ENCODE peak calls at places on chromosomes 3 and 15, in four cellular contexts. D is GM13976, R is dorsolateral prefrontal cortex, S is suprapubic skin. F is an unnamed sample.

GRCh38 chr15:89825264-89825940 is 10.8 kb upstream of the ANPEP start:
- DNase-seq in D (no peak), R (no peak), S (no peak), F (no peak)

GRCh38 chr3:29925150-29925549 is 644.3 kb downstream of the RBMS3 start:
- DNase-seq in D (no peak), R (no peak), S (no peak), F (no peak)

GRCh38 chr15:39427705-39428104 is 153.2 kb upstream of the THBS1 start:
- DNase-seq in D (no peak), R (no peak), S (no peak), F (no peak)

GRCh38 chr3:67832807-67833206 is 178.4 kb upstream of the SUCLG2 start:
- DNase-seq in D (no peak), R (no peak), S (no peak), F (no peak)

GRCh38 chr3:185920168-185920567 is 17.6 kb downstream of the TRA2B start:
- DNase-seq in D (no peak), R (no peak), S (no peak), F (no peak)

GRCh38 chr3:49339947-49340800 is at the start of gene USP4:
- DNase-seq in D (peak; percentile 95), R (peak; percentile 84), S (peak; percentile 92), F (peak; percentile 94)

GRCh38 chr3:196979545-196979944 is 10.9 kb upstream of the PIGZ start:
- DNase-seq in D (no peak), R (no peak), S (no peak), F (no peak)

GRCh38 chr15:71588746-71589145 is 221.6 kb upstream of the NR2E3 start:
- DNase-seq in D (no peak), R (no peak), S (no peak), F (no peak)

GRCh38 chr15:83659011-83659811 is 5.3 kb downstream of the ADAMTSL3 start:
- DNase-seq in D (no peak), R (no peak), S (no peak), F (no peak)

GRCh38 chr3:70532806-70533205 is 220.4 kb upstream of the MDFIC2 start:
- DNase-seq in D (no peak), R (no peak), S (no peak), F (no peak)

GRCh38 chr15:77607111-77607893 is 25.4 kb downstream of the LINGO1 start:
- DNase-seq in D (no peak), R (no peak), S (no peak), F (no peak)

GRCh38 chr3:123503200-123503599 is 54.3 kb upstream of the ADCY5 start:
- DNase-seq in D (no peak), R (no peak), S (no peak), F (no peak)

GRCh38 chr3:29972594-29972993 is 633.8 kb upstream of the TGFBR2 start:
- DNase-seq in D (no peak), R (no peak), S (no peak), F (no peak)

GRCh38 chr3:125353128-125353527 is 22.0 kb downstream of the ZNF148 start:
- DNase-seq in D (no peak), R (no peak), S (no peak), F (no peak)

GRCh38 chr3:46737320-46737719 is 19.7 kb upstream of the PRSS50 start:
- DNase-seq in D (no peak), R (no peak), S (no peak), F (peak; percentile 34)

GRCh38 chr3:148408667-148409066 is 289.0 kb upstream of the AGTR1 start:
- DNase-seq in D (no peak), R (no peak), S (no peak), F (no peak)

GRCh38 chr3:67296039-67296892 is 298.2 kb downstream of the KBTBD8 start:
- DNase-seq in D (no peak), R (no peak), S (no peak), F (no peak)

GRCh38 chr3:156892701-156893100 is 66.5 kb downstream of the LEKR1 start:
- DNase-seq in D (no peak), R (no peak), S (no peak), F (no peak)

GRCh38 chr3:140432176-140432753 is 245.6 kb upstream of the TRIM42 start:
- DNase-seq in D (no peak), R (no peak), S (no peak), F (no peak)

GRCh38 chr15:88681610-88682221 is 42.9 kb downstream of the ISG20 start:
- DNase-seq in D (no peak), R (peak; percentile 62), S (no peak), F (no peak)

GRCh38 chr3:148955544-148956346 is 35.6 kb upstream of the GYG1 start:
- DNase-seq in D (peak; percentile 18), R (no peak), S (no peak), F (no peak)

GRCh38 chr15:31324739-31325431 is 1.8 kb upstream of the KLF13 start:
- DNase-seq in D (no peak), R (no peak), S (no peak), F (no peak)

GRCh38 chr15:68383161-68384074 is 48.5 kb downstream of the ITGA11 start:
- DNase-seq in D (peak; percentile 83), R (no peak), S (peak; percentile 37), F (peak; percentile 29)

GRCh38 chr15:31032959-31033358 is 41.5 kb upstream of the MTMR10 start:
- DNase-seq in D (no peak), R (no peak), S (no peak), F (no peak)

GRCh38 chr3:9179826-9180763 is 69.4 kb downstream of the SRGAP3 start:
- DNase-seq in D (peak; percentile 45), R (no peak), S (no peak), F (no peak)

GRCh38 chr3:7536510-7536909 is 675.6 kb downstream of the GRM7 start:
- DNase-seq in D (no peak), R (no peak), S (no peak), F (no peak)

GRCh38 chr3:158958873-158959272 is 157.0 kb downstream of the MFSD1 start:
- DNase-seq in D (no peak), R (no peak), S (no peak), F (no peak)

GRCh38 chr3:4821331-4821730 is 157.9 kb upstream of the BHLHE40 start:
- DNase-seq in D (no peak), R (no peak), S (no peak), F (no peak)

GRCh38 chr15:84908564-84908963 is 24.1 kb downstream of the SLC28A1 start:
- DNase-seq in D (no peak), R (no peak), S (no peak), F (no peak)

GRCh38 chr15:34837246-34838016 is 42.1 kb upstream of the ACTC1 start:
- DNase-seq in D (no peak), R (no peak), S (no peak), F (no peak)

GRCh38 chr3:108202834-108203233 is 19.4 kb downstream of the IFT57 start:
- DNase-seq in D (no peak), R (no peak), S (no peak), F (no peak)

DNA sequence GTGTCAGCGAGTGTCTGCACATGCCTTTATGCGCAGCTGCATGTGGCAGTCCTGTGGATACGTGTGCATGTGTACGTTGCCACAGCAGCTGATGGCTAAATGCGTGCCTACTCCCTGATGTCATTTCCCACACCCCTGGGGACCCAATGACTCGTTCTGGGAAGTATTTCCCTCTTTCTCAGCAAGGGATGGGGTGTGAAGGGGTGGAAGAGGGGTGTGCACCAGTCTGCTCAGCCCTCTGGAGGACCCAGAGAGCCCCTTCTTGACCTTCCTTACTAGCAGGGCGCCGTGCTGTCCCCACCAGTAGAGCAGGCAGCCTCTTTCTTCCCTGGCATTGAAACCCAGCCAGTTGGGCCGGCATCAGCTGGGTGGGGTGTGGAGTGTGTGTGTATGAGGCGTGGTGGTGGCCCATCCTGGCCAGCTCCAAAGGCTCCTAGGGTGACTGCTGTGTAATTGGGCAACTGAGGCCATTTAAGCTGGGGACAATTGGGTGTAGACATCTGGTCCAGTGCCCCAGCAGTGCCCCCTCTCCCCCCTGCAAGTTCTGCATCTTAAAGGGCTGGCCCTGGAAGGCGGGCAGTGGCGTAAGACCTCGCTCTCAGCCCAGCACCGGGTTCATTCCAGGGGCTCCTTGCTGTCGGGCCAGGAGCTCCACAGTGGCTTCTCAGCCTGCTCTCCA is 19.2 kb downstream of the SNX33 start:
- DNase-seq in D (no peak), R (no peak), S (peak; percentile 93), F (no peak)
- TF ChIP-seq CTCF in D (no peak), R (no peak), S (no peak), F (no peak)

DNA sequence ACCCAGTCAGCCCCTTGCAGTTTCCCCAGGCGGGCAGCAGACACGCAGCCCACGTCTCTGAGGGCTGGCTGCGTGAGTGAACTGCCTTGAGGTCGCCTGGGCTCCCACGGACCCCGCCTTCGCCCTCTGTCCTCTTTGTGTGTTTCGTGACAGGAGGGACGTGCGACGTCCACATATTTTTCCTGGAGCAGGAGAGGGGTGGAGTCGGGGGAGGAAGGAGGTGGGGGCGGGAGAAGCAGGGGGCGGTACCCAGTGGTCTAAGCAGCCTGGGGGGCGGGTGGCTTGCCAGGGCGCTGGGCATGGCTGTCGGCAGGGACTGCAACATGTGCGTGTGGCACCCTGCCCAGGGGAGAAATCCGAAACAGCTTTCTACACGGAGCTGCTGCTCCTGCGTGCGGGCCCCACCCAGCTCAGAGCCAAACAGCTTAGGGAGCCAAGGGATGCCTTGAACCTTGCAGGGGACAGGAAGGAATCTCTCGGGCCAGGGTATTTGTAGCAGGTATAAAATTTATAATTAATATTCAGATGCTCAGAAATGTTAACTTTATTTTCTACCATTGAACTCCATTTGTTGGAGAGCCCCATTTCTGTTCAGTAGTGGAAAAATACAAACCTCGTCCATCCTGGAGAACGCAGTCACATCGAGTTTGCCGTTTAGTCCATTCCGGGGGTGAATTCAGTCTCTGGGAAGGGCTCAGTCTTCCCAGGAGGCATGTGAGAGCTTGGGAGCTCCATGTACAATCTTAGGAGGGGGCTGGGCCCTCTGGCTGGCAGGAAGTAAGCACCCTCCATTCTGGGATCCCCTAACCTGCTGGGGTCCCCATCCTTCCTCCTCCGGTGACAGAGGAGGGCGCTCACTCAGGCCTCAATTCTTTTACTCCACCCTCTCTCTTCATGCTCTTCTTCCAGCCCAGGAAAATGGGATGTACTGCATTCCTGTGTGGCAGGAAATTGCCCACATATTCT is 79.1 kb upstream of the MEF2A start:
- DNase-seq in D (no peak), R (peak; percentile 73), S (peak; percentile 89), F (no peak)
- TF ChIP-seq CTCF in D (no peak), R (no peak), S (no peak), F (no peak)

GRCh38 chr3:36874351-36874874 is 70.4 kb downstream of the TRANK1 start:
- DNase-seq in D (no peak), R (no peak), S (no peak), F (no peak)

GRCh38 chr3:36867810-36868209 is 77.0 kb downstream of the TRANK1 start:
- DNase-seq in D (no peak), R (no peak), S (no peak), F (no peak)

GRCh38 chr3:36868614-36869436 is 76.0 kb downstream of the TRANK1 start:
- DNase-seq in D (peak; percentile 61), R (peak; percentile 44), S (no peak), F (no peak)

GRCh38 chr3:36875397-36875796 is 69.5 kb downstream of the TRANK1 start:
- DNase-seq in D (no peak), R (no peak), S (no peak), F (no peak)

GRCh38 chr3:36871379-36872126 is 73.3 kb downstream of the TRANK1 start:
- DNase-seq in D (no peak), R (no peak), S (no peak), F (no peak)
- TF ChIP-seq CTCF in D (no peak), R (no peak), S (no peak), F (no peak)

DNA sequence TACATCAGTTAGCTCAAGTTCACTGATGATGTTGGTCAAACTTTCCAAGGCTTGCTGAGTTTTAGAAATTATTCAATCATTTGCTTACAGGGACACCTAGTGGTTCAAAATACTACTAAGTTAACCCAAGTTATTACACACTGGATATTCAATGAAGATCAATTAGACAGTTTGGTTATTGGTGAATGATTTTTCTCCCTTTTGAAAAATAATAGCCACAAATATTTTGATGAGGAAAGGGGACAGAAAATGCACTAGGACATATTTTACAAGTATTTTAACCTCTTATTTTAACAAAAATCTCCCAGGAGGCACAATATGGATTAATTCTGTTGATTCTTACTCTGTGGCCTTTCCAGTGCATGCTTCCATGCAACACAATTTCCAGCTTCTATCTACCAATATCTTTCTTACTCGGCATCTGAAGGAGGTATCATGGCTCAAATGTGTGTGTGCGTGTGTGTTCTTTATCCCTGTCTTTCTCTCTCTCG is 20.1 kb upstream of the GOLGA6L2 start:
- DNase-seq in D (peak; percentile 56), R (no peak), S (no peak), F (no peak)
- TF ChIP-seq CTCF in D (no peak), R (peak; percentile 68), S (no peak), F (peak; percentile 67)